ENCODE peak calls at places on chromosomes 1 and 21, in seven cellular contexts. I is breast epithelium, F is H1, L is uterus, X is ovary, Z is Peyer's patch, Q is A549. W is an unnamed sample.
A peak's percentile ranks its signal among the peaks of the same experiment; 100 is the strongest.

GRCh38 chr1:97262842-97263241 is 541.3 kb downstream of the PTBP2 start:
- DNase-seq in I (no peak), Z (no peak), X (no peak), L (no peak), F (no peak), Q (no peak), W (no peak)

GRCh38 chr1:63010898-63011660 is 227.1 kb downstream of the ATG4C start:
- DNase-seq in Z (no peak), F (no peak), I (no peak), Q (no peak), X (no peak), L (no peak), W (no peak)

GRCh38 chr1:202589190-202589680 is 121.0 kb downstream of the SYT2 start:
- DNase-seq in F (no peak), L (peak; percentile 92), Z (peak; percentile 74), X (peak; percentile 89), I (peak; percentile 96), Q (peak; percentile 93), W (peak; percentile 80)

GRCh38 chr21:42758721-42759593 is 105.5 kb downstream of the PDE9A start:
- DNase-seq in I (no peak), X (no peak), F (no peak), Z (no peak), Q (no peak), L (no peak), W (no peak)

GRCh38 chr1:16076003-16076870 is 2.8 kb upstream of the FAM131C start:
- DNase-seq in F (no peak), Q (peak; percentile 70), I (no peak), Z (no peak), X (peak; percentile 61), L (peak; percentile 80), W (peak; percentile 97)

GRCh38 chr1:54973205-54973921 is 7.1 kb upstream of the TMEM61 start:
- DNase-seq in F (no peak), Z (peak; percentile 51), X (peak; percentile 25), I (peak; percentile 53), L (no peak), Q (peak; percentile 44), W (peak; percentile 77)

GRCh38 chr1:192550922-192551534 is 24.5 kb upstream of the RGS1 start:
- DNase-seq in Z (no peak), F (no peak), I (no peak), X (no peak), Q (no peak), L (no peak), W (no peak)

GRCh38 chr1:208243522-208243850 is 698 bp downstream of the PLXNA2 start:
- DNase-seq in F (peak; percentile 58), Z (no peak), Q (no peak), L (no peak), X (no peak), I (no peak), W (no peak)

GRCh38 chr21:39006653-39007417 is 176.4 kb downstream of the PSMG1 start:
- DNase-seq in I (peak; percentile 32), Q (no peak), X (peak; percentile 73), L (peak; percentile 46), Z (peak; percentile 71), F (no peak), W (peak; percentile 65)

GRCh38 chr1:246566808-246567154 is 525 bp downstream of the CNST start:
- DNase-seq in Z (peak; percentile 76), L (no peak), I (peak; percentile 30), F (no peak), X (no peak), Q (peak; percentile 21), W (no peak)

GRCh38 chr21:38243732-38244406 is 12.9 kb upstream of the KCNJ15 start:
- DNase-seq in Q (no peak), F (no peak), X (no peak), L (no peak), Z (no peak), I (no peak), W (no peak)

GRCh38 chr1:62621907-62622306 is 24.6 kb downstream of the ANGPTL3 start:
- DNase-seq in Q (peak; percentile 34), I (no peak), F (no peak), Z (no peak), L (no peak), X (peak; percentile 32), W (no peak)

GRCh38 chr21:32135401-32136363 is 143.2 kb downstream of the MIS18A start:
- DNase-seq in L (no peak), Z (no peak), F (peak; percentile 31), I (no peak), Q (no peak), X (no peak), W (no peak)

GRCh38 chr21:38258803-38259485 is 2.2 kb downstream of the KCNJ15 start:
- DNase-seq in F (no peak), Z (no peak), L (no peak), I (no peak), Q (peak; percentile 17), X (no peak), W (no peak)

GRCh38 chr1:16088996-16089395 is 15.5 kb upstream of the FAM131C start:
- DNase-seq in L (no peak), X (no peak), Z (no peak), F (no peak), Q (no peak), I (no peak), W (no peak)

GRCh38 chr21:46150073-46150472 is 5.3 kb downstream of the FTCD start:
- DNase-seq in F (no peak), I (no peak), Q (no peak), Z (peak; percentile 37), X (peak; percentile 13), L (no peak), W (no peak)

GRCh38 chr1:33093004-33093403 is 12.1 kb downstream of the AZIN2 start:
- DNase-seq in Z (no peak), Q (no peak), X (no peak), F (no peak), I (no peak), L (no peak), W (no peak)

GRCh38 chr1:7387053-7387861 is 383.8 kb upstream of the VAMP3 start:
- DNase-seq in L (no peak), I (peak; percentile 13), Z (peak; percentile 13), X (no peak), F (peak; percentile 26), Q (no peak), W (peak; percentile 10)

GRCh38 chr1:51433972-51434510 is 85.0 kb downstream of the EPS15 start:
- DNase-seq in I (no peak), X (no peak), Q (no peak), F (no peak), Z (no peak), L (no peak), W (no peak)

GRCh38 chr1:210855440-210855839 is 278.5 kb downstream of the KCNH1 start:
- DNase-seq in F (no peak), X (no peak), L (no peak), I (no peak), Z (no peak), Q (no peak), W (no peak)

GRCh38 chr1:193448682-193449461 is 262.5 kb upstream of the B3GALT2 start:
- DNase-seq in F (no peak), Q (no peak), L (no peak), Z (peak; percentile 70), X (no peak), I (no peak), W (no peak)

GRCh38 chr1:66207484-66207883 is 326.5 kb upstream of the SGIP1 start:
- DNase-seq in I (no peak), Q (peak; percentile 35), L (no peak), F (no peak), Z (no peak), X (peak; percentile 18), W (no peak)

GRCh38 chr1:31828926-31829690 is 13.3 kb upstream of the SPOCD1 start:
- DNase-seq in Z (peak; percentile 34), I (no peak), F (no peak), X (no peak), Q (no peak), L (no peak), W (no peak)

GRCh38 chr1:22660716-22661241 is 7.7 kb downstream of the C1QB start:
- DNase-seq in I (no peak), Z (no peak), F (no peak), Q (no peak), L (no peak), X (no peak), W (no peak)

GRCh38 chr1:150543500-150544143 is 5.6 kb upstream of the ADAMTSL4 start:
- DNase-seq in Z (peak; percentile 67), X (no peak), Q (no peak), I (no peak), F (no peak), L (no peak), W (no peak)

GRCh38 chr1:34013958-34014737 is 150.3 kb downstream of the HMGB4 start:
- DNase-seq in F (peak; percentile 90), L (no peak), X (no peak), Q (no peak), Z (no peak), I (no peak), W (peak; percentile 56)

GRCh38 chr1:184393924-184394323 is 7.1 kb downstream of the C1orf21 start:
- DNase-seq in Q (no peak), I (no peak), L (no peak), F (no peak), Z (no peak), X (no peak), W (no peak)
- H3K4me1 ChIP-seq in Q (peaks cover 15% of the 10 kb centered on the region), I (no peaks in the 10 kb centered on the region), L (peaks cover 6% of the 10 kb centered on the region), F (peaks cover under 1% of the 10 kb centered on the region), Z (no peaks in the 10 kb centered on the region), X (no peaks in the 10 kb centered on the region), W (peaks cover 34% of the 10 kb centered on the region)

DNA sequence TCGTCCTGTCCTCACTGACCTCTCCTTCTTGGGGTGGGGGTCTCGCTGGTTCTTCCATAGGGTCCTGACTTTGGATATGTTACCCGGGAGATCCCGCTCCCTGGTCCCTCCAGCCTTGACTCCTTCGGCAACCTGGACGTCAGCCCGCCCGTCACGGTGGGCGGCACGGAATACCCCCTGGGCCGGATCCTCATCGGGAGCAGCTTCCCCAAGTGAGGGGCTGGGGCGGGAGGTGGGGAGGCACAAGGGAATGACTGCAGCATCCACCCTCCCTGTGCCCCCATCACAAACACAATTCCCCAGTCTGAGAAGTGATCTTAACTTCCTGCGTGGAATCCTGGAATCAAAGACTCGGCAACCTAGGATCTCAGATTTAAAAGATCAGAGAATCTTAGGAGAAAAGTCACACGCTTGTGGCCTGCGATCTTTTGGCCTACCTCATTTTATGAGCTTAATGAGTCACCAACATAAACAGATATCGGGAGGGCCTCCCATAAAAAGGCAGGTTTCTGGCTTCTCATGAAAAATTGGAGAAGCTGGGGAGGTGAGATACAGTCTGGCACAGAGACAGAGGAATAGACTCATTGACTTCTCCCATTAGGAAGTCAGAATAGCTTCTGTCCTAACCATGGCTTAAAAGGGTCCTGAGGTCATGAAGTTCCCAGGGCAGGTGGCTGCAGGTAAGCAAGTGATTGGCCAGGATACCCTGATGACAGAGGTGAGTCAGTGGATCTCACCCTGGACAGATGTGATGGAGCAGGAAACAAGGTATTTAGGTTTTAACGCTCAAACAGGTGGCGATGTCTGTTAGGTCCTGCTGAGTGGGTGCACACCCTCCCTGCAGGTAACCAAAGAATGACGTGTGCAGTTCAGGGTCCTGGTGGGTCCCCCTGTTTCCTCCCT is 15.9 kb upstream of the PADI3 start:
- DNase-seq in Z (peak; percentile 57), F (no peak), X (no peak), L (no peak), I (no peak), Q (peak; percentile 61), W (no peak)
- H3K27ac ChIP-seq in Z (no peak overlapping the region), F (no peak overlapping the region), X (no peak overlapping the region), L (no peak overlapping the region), I (peak overlapping the region; percentile 58), Q (peak overlapping the region; percentile 100), W (no peak overlapping the region)

GRCh38 chr1:89198500-89199072 is at the start of gene GBP4:
- DNase-seq in Q (no peak), Z (peak; percentile 83), L (peak; percentile 41), F (no peak), X (peak; percentile 57), I (no peak), W (peak; percentile 20)
- TF ChIP-seq POLR2A in Q (no peak), Z (no peak), L (peak; percentile 48), F (no peak), X (no peak), I (no peak), W (peak; percentile 24)

GRCh38 chr21:45108808-45109800 is 34.7 kb downstream of the ADARB1 start:
- DNase-seq in Q (no peak), F (no peak), I (no peak), L (no peak), X (no peak), Z (no peak), W (no peak)
- H3K4me1 ChIP-seq in Q (peaks cover 8% of the 10 kb centered on the region), F (no peaks in the 10 kb centered on the region), I (peaks cover 5% of the 10 kb centered on the region), L (peaks cover 6% of the 10 kb centered on the region), X (peaks cover 4% of the 10 kb centered on the region), Z (no peaks in the 10 kb centered on the region), W (peaks cover 5% of the 10 kb centered on the region)